ENCODE peak calls at places on chromosomes 11 and 22, in ten cellular contexts. One of them, this sample, is unnamed.

GRCh38 chr22:45893516-45893915 is 83.4 kb downstream of the WNT7B start:
- DNase-seq in neural progenitor cell: no peak
- DNase-seq in GM20000: no peak
- DNase-seq in neural crest cell: no peak
- DNase-seq in PC-9: no peak
- DNase-seq in fibroblast of villous mesenchyme: no peak
- DNase-seq in fibroblast of lung: peak
- DNase-seq in cardiac muscle cell: no peak
- DNase-seq in CD8-positive, alpha-beta T cell: no peak
- DNase-seq in HFFc6: no peak
- DNase-seq in this sample: no peak

GRCh38 chr11:20156280-20156875 is 3.9 kb downstream of the DBX1 start:
- DNase-seq in cardiac muscle cell: no peak
- DNase-seq in fibroblast of lung: no peak
- DNase-seq in PC-9: no peak
- DNase-seq in CD8-positive, alpha-beta T cell: no peak
- DNase-seq in neural crest cell: no peak
- DNase-seq in GM20000: peak
- DNase-seq in neural progenitor cell: peak
- DNase-seq in fibroblast of villous mesenchyme: no peak
- DNase-seq in HFFc6: no peak
- DNase-seq in this sample: peak

GRCh38 chr11:115098037-115098436 is 406.2 kb downstream of the CADM1 start:
- DNase-seq in cardiac muscle cell: no peak
- DNase-seq in fibroblast of lung: peak
- DNase-seq in neural crest cell: no peak
- DNase-seq in PC-9: no peak
- DNase-seq in HFFc6: no peak
- DNase-seq in CD8-positive, alpha-beta T cell: no peak
- DNase-seq in GM20000: no peak
- DNase-seq in fibroblast of villous mesenchyme: peak
- DNase-seq in neural progenitor cell: no peak
- DNase-seq in this sample: no peak

GRCh38 chr11:11167806-11168205 is 185.2 kb downstream of the CSNK2A3 start:
- DNase-seq in fibroblast of lung: no peak
- DNase-seq in PC-9: no peak
- DNase-seq in GM20000: no peak
- DNase-seq in cardiac muscle cell: no peak
- DNase-seq in fibroblast of villous mesenchyme: no peak
- DNase-seq in neural crest cell: no peak
- DNase-seq in HFFc6: no peak
- DNase-seq in neural progenitor cell: no peak
- DNase-seq in CD8-positive, alpha-beta T cell: no peak
- DNase-seq in this sample: no peak

GRCh38 chr11:16979708-16980622 is 34.2 kb downstream of the PLEKHA7 start:
- DNase-seq in PC-9: no peak
- DNase-seq in GM20000: no peak
- DNase-seq in neural progenitor cell: peak
- DNase-seq in CD8-positive, alpha-beta T cell: no peak
- DNase-seq in fibroblast of lung: no peak
- DNase-seq in HFFc6: no peak
- DNase-seq in cardiac muscle cell: no peak
- DNase-seq in fibroblast of villous mesenchyme: no peak
- DNase-seq in neural crest cell: no peak
- DNase-seq in this sample: no peak

GRCh38 chr11:30724274-30724673 is 138.1 kb upstream of the MPPED2 start:
- DNase-seq in fibroblast of villous mesenchyme: no peak
- DNase-seq in cardiac muscle cell: no peak
- DNase-seq in GM20000: no peak
- DNase-seq in fibroblast of lung: no peak
- DNase-seq in HFFc6: no peak
- DNase-seq in neural progenitor cell: no peak
- DNase-seq in CD8-positive, alpha-beta T cell: no peak
- DNase-seq in PC-9: no peak
- DNase-seq in neural crest cell: no peak
- DNase-seq in this sample: no peak

GRCh38 chr11:8209208-8209807 is 40.5 kb upstream of the RIC3 start:
- DNase-seq in cardiac muscle cell: no peak
- DNase-seq in HFFc6: no peak
- DNase-seq in neural crest cell: no peak
- DNase-seq in fibroblast of lung: no peak
- DNase-seq in fibroblast of villous mesenchyme: no peak
- DNase-seq in GM20000: peak
- DNase-seq in neural progenitor cell: no peak
- DNase-seq in CD8-positive, alpha-beta T cell: no peak
- DNase-seq in PC-9: no peak
- DNase-seq in this sample: peak

GRCh38 chr11:73367482-73368024 is 8.6 kb upstream of the RELT start:
- DNase-seq in fibroblast of lung: no peak
- DNase-seq in fibroblast of villous mesenchyme: no peak
- DNase-seq in cardiac muscle cell: no peak
- DNase-seq in neural crest cell: no peak
- DNase-seq in PC-9: no peak
- DNase-seq in GM20000: no peak
- DNase-seq in neural progenitor cell: no peak
- DNase-seq in CD8-positive, alpha-beta T cell: no peak
- DNase-seq in HFFc6: no peak
- DNase-seq in this sample: no peak

GRCh38 chr11:33669598-33670249 is 30.9 kb downstream of the C11orf91 start:
- DNase-seq in CD8-positive, alpha-beta T cell: no peak
- DNase-seq in cardiac muscle cell: no peak
- DNase-seq in fibroblast of villous mesenchyme: no peak
- DNase-seq in fibroblast of lung: peak
- DNase-seq in PC-9: no peak
- DNase-seq in neural crest cell: no peak
- DNase-seq in neural progenitor cell: no peak
- DNase-seq in GM20000: no peak
- DNase-seq in HFFc6: peak
- DNase-seq in this sample: no peak

GRCh38 chr11:33668951-33669596 is 31.6 kb downstream of the C11orf91 start:
- DNase-seq in neural progenitor cell: no peak
- DNase-seq in HFFc6: no peak
- DNase-seq in GM20000: no peak
- DNase-seq in CD8-positive, alpha-beta T cell: no peak
- DNase-seq in fibroblast of villous mesenchyme: no peak
- DNase-seq in fibroblast of lung: no peak
- DNase-seq in neural crest cell: no peak
- DNase-seq in PC-9: no peak
- DNase-seq in cardiac muscle cell: no peak
- DNase-seq in this sample: no peak

GRCh38 chr11:33672273-33672672 is 28.4 kb downstream of the C11orf91 start:
- DNase-seq in fibroblast of villous mesenchyme: no peak
- DNase-seq in CD8-positive, alpha-beta T cell: no peak
- DNase-seq in neural progenitor cell: no peak
- DNase-seq in HFFc6: no peak
- DNase-seq in fibroblast of lung: no peak
- DNase-seq in cardiac muscle cell: no peak
- DNase-seq in neural crest cell: no peak
- DNase-seq in PC-9: no peak
- DNase-seq in GM20000: no peak
- DNase-seq in this sample: no peak

GRCh38 chr11:33670250-33671011 is 30.2 kb downstream of the C11orf91 start:
- DNase-seq in neural crest cell: no peak
- DNase-seq in CD8-positive, alpha-beta T cell: no peak
- DNase-seq in GM20000: no peak
- DNase-seq in PC-9: no peak
- DNase-seq in neural progenitor cell: no peak
- DNase-seq in cardiac muscle cell: no peak
- DNase-seq in HFFc6: peak
- DNase-seq in fibroblast of villous mesenchyme: peak
- DNase-seq in fibroblast of lung: peak
- DNase-seq in this sample: no peak

DNA sequence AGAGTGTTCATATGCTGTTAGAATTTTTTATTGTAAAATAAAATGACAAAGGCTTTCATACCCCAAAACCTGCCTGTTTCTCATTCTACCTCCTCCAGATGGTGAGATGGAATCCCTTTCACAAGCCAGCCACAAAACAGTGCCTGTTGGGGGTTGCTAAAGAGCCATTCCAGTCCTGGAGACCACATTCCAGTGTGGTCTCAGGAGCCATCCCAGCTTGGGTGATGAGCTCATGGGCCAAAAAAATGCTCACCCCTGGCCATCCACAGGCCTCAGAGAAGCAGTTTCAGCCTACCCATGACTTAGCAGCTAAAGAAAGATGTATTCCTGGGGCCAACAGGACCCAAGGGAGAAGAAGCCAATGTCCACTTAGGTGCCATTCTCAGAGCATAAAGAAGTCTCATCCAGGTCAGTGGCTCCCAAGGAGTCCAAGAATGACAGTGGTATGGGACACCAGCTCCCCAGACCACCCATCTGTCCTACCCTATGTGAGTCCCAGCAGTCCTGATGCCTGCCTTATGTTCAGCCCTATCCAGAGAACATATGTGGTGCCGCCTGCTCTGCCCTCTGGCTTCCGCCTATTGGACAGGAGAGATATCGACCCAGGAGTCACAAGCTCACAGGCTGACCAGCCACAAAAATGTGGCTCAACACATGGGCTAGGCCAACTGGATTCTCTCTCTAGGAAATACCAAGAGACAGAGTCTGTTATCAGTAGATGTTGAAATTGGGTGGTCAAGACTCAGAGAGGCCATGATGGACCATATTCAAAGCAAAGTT is 26.4 kb downstream of the C11orf91 start:
- DNase-seq in PC-9: no peak
- DNase-seq in HFFc6: peak
- DNase-seq in neural progenitor cell: no peak
- DNase-seq in fibroblast of villous mesenchyme: no peak
- DNase-seq in CD8-positive, alpha-beta T cell: no peak
- DNase-seq in neural crest cell: no peak
- DNase-seq in cardiac muscle cell: no peak
- DNase-seq in GM20000: no peak
- DNase-seq in fibroblast of lung: peak
- DNase-seq in this sample: no peak
- TF ChIP-seq CTCF in PC-9: no peak
- TF ChIP-seq CTCF in HFFc6: no peak
- TF ChIP-seq CTCF in neural progenitor cell: no peak
- TF ChIP-seq CTCF in fibroblast of villous mesenchyme: no peak
- TF ChIP-seq CTCF in CD8-positive, alpha-beta T cell: no peak
- TF ChIP-seq CTCF in neural crest cell: no peak
- TF ChIP-seq CTCF in cardiac muscle cell: no peak
- TF ChIP-seq CTCF in GM20000: no peak
- TF ChIP-seq CTCF in fibroblast of lung: no peak
- TF ChIP-seq CTCF in this sample: no peak

DNA sequence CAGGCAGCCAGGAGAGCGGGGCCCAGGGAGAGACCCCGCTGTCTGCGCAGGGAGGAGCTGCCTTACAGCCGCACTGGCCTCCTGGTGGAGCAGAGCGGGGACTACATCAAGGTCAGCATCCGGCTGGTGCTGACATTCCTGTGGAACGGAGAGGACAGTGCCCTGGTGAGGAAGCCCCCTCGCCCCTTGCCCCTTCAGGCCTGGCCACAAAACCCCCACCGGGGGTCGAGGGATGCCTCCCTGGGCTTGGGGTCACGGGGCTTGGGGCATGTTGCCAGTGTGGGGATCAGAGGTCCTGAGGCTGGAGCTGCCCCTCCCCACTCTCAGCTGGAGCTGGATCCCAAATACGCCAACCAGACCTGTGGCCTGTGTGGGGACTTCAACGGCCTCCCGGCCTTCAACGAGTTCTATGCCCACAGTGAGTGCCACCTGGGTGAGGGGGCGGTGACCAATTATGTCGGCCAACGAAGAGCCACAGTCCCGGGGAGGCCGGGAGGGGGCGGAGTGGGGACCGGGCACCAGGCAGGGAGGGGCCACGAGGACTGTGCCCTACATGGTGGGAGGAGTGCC is 4.2 kb downstream of the MUC5B start:
- DNase-seq in fibroblast of lung: no peak
- DNase-seq in PC-9: no peak
- DNase-seq in CD8-positive, alpha-beta T cell: no peak
- DNase-seq in neural progenitor cell: peak
- DNase-seq in HFFc6: no peak
- DNase-seq in fibroblast of villous mesenchyme: no peak
- DNase-seq in cardiac muscle cell: no peak
- DNase-seq in GM20000: peak
- DNase-seq in neural crest cell: no peak
- DNase-seq in this sample: no peak
- TF ChIP-seq CTCF in fibroblast of lung: peak
- TF ChIP-seq CTCF in PC-9: no peak
- TF ChIP-seq CTCF in CD8-positive, alpha-beta T cell: no peak
- TF ChIP-seq CTCF in neural progenitor cell: peak
- TF ChIP-seq CTCF in HFFc6: peak
- TF ChIP-seq CTCF in fibroblast of villous mesenchyme: no peak
- TF ChIP-seq CTCF in cardiac muscle cell: peak
- TF ChIP-seq CTCF in GM20000: no peak
- TF ChIP-seq CTCF in neural crest cell: peak
- TF ChIP-seq CTCF in this sample: no peak

GRCh38 chr11:50098186-50098725 is 65.6 kb downstream of the OR4C45 start:
- DNase-seq in fibroblast of lung: no peak
- DNase-seq in neural progenitor cell: no peak
- DNase-seq in PC-9: no peak
- DNase-seq in neural crest cell: no peak
- DNase-seq in fibroblast of villous mesenchyme: no peak
- DNase-seq in GM20000: no peak
- DNase-seq in HFFc6: no peak
- DNase-seq in CD8-positive, alpha-beta T cell: no peak
- DNase-seq in cardiac muscle cell: no peak
- DNase-seq in this sample: no peak
- TF ChIP-seq CTCF in fibroblast of lung: no peak
- TF ChIP-seq CTCF in neural progenitor cell: no peak
- TF ChIP-seq CTCF in PC-9: no peak
- TF ChIP-seq CTCF in neural crest cell: no peak
- TF ChIP-seq CTCF in fibroblast of villous mesenchyme: no peak
- TF ChIP-seq CTCF in GM20000: no peak
- TF ChIP-seq CTCF in HFFc6: no peak
- TF ChIP-seq CTCF in CD8-positive, alpha-beta T cell: no peak
- TF ChIP-seq CTCF in cardiac muscle cell: no peak
- TF ChIP-seq CTCF in this sample: no peak

GRCh38 chr22:19478466-19479357 is at the start of gene UFD1:
- DNase-seq in neural crest cell: peak
- DNase-seq in CD8-positive, alpha-beta T cell: peak
- DNase-seq in PC-9: peak
- DNase-seq in fibroblast of lung: peak
- DNase-seq in cardiac muscle cell: peak
- DNase-seq in HFFc6: peak
- DNase-seq in GM20000: peak
- DNase-seq in fibroblast of villous mesenchyme: peak
- DNase-seq in neural progenitor cell: peak
- DNase-seq in this sample: peak

GRCh38 chr22:19479358-19480172 is at the start of gene CDC45:
- DNase-seq in PC-9: peak
- DNase-seq in neural crest cell: peak
- DNase-seq in cardiac muscle cell: peak
- DNase-seq in fibroblast of lung: peak
- DNase-seq in HFFc6: peak
- DNase-seq in CD8-positive, alpha-beta T cell: peak
- DNase-seq in GM20000: peak
- DNase-seq in neural progenitor cell: peak
- DNase-seq in fibroblast of villous mesenchyme: peak
- DNase-seq in this sample: peak

GRCh38 chr22:19478086-19478392 is 954 bp downstream of the UFD1 start:
- DNase-seq in neural crest cell: no peak
- DNase-seq in fibroblast of villous mesenchyme: peak
- DNase-seq in PC-9: no peak
- DNase-seq in GM20000: no peak
- DNase-seq in HFFc6: no peak
- DNase-seq in neural progenitor cell: no peak
- DNase-seq in cardiac muscle cell: no peak
- DNase-seq in CD8-positive, alpha-beta T cell: no peak
- DNase-seq in fibroblast of lung: no peak
- DNase-seq in this sample: no peak

GRCh38 chr22:19476023-19476422 is 3.0 kb downstream of the UFD1 start:
- DNase-seq in GM20000: no peak
- DNase-seq in HFFc6: no peak
- DNase-seq in neural progenitor cell: no peak
- DNase-seq in CD8-positive, alpha-beta T cell: no peak
- DNase-seq in fibroblast of villous mesenchyme: no peak
- DNase-seq in PC-9: no peak
- DNase-seq in neural crest cell: no peak
- DNase-seq in cardiac muscle cell: no peak
- DNase-seq in fibroblast of lung: no peak
- DNase-seq in this sample: no peak

DNA sequence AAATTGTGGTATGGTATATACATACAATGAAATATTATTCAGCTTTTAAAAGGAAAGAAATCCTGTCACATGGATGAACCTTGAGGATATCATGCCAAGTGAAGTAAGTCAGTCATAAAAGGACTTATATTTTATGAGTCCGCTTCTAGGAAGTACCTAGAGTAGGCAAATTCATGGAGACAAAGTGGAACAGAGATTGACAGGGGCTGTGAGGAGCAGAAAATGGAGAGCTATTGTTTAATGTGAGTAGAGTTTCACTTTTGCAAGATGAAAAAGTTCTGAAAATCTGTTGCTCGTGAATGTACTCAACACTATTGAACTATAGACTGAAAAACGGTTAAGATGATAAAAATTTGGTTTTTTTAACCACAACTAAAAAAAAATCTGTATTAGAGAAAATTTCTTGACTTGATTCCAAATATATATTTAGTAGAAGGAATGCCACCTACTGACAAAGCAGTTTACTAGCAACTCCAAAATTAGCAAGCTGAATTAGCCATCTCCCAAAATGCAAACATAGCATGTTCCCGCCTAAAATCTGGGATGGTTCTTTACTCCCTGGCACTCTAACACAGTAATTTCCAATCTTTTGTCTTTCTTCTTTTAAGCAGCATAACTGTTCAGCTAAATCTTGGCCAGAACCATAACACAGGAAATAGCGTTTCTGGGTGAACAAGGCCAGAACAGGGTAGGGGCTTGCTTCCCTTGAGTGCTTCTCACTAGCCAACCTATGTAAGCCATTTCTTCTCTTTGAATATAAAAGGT is 1.5 kb downstream of the UFD1 start:
- DNase-seq in GM20000: no peak
- DNase-seq in fibroblast of villous mesenchyme: no peak
- DNase-seq in PC-9: no peak
- DNase-seq in CD8-positive, alpha-beta T cell: no peak
- DNase-seq in HFFc6: no peak
- DNase-seq in cardiac muscle cell: no peak
- DNase-seq in fibroblast of lung: peak
- DNase-seq in neural progenitor cell: no peak
- DNase-seq in neural crest cell: no peak
- DNase-seq in this sample: no peak
- TF ChIP-seq CTCF in GM20000: no peak
- TF ChIP-seq CTCF in fibroblast of villous mesenchyme: peak
- TF ChIP-seq CTCF in PC-9: no peak
- TF ChIP-seq CTCF in CD8-positive, alpha-beta T cell: no peak
- TF ChIP-seq CTCF in HFFc6: peak
- TF ChIP-seq CTCF in cardiac muscle cell: peak
- TF ChIP-seq CTCF in fibroblast of lung: peak
- TF ChIP-seq CTCF in neural progenitor cell: peak
- TF ChIP-seq CTCF in neural crest cell: no peak
- TF ChIP-seq CTCF in this sample: peak

This sample was measured in GM10248.